ENCODE peak calls at places on chromosomes 6 and 20, in seven cellular contexts. T is GM12878, M is GM13977, Y is fibroblast of lung, P is lower leg skin, L is CD14-positive monocyte, S is SK-N-SH. O is an unnamed sample.

GRCh38 chr6:125828476-125829039 is 37.8 kb downstream of the NCOA7 start:
- DNase-seq in T (no peak), M (no peak), Y (no peak), P (no peak), L (no peak), S (no peak), O (no peak)

GRCh38 chr20:32028647-32029372 is 18.6 kb downstream of the CCM2L start:
- DNase-seq in T (no peak), M (no peak), Y (no peak), P (peak), L (no peak), S (peak), O (no peak)

GRCh38 chr6:125584468-125584939 is 164.9 kb upstream of the HEY2 start:
- DNase-seq in T (no peak), M (no peak), Y (peak), P (no peak), L (no peak), S (no peak), O (peak)

GRCh38 chr20:37071481-37071911 is 24.3 kb downstream of the RBL1 start:
- DNase-seq in T (peak), M (no peak), Y (peak), P (peak), L (no peak), S (no peak), O (no peak)

GRCh38 chr6:22248513-22249308 is 48.1 kb downstream of the PRL start:
- DNase-seq in T (no peak), M (no peak), Y (peak), P (no peak), L (no peak), S (no peak), O (no peak)

GRCh38 chr6:56370591-56371198 is 123.3 kb upstream of the COL21A1 start:
- DNase-seq in T (peak), M (peak), Y (peak), P (no peak), L (no peak), S (peak), O (peak)

GRCh38 chr20:57412347-57413029 is 21.3 kb downstream of the RBM38 start:
- DNase-seq in T (no peak), M (no peak), Y (no peak), P (no peak), L (no peak), S (no peak), O (no peak)

GRCh38 chr6:134750669-134751068 is 199.2 kb downstream of the ALDH8A1 start:
- DNase-seq in T (no peak), M (no peak), Y (no peak), P (no peak), L (no peak), S (no peak), O (no peak)

GRCh38 chr6:47414517-47415167 is 62.9 kb upstream of the CD2AP start:
- DNase-seq in T (peak), M (peak), Y (peak), P (no peak), L (no peak), S (no peak), O (no peak)

GRCh38 chr6:12265795-12266194 is 24.4 kb upstream of the EDN1 start:
- DNase-seq in T (no peak), M (no peak), Y (no peak), P (no peak), L (peak), S (no peak), O (no peak)

GRCh38 chr6:150144294-150144868 is 1.5 kb downstream of the PPP1R14C start:
- DNase-seq in T (no peak), M (no peak), Y (no peak), P (no peak), L (no peak), S (no peak), O (no peak)

GRCh38 chr20:23629017-23629541 is 8.7 kb downstream of the CST3 start:
- DNase-seq in T (no peak), M (no peak), Y (peak), P (no peak), L (no peak), S (no peak), O (peak)

GRCh38 chr20:22389836-22390542 is 194.4 kb downstream of the FOXA2 start:
- DNase-seq in T (no peak), M (no peak), Y (no peak), P (no peak), L (no peak), S (no peak), O (no peak)

GRCh38 chr20:53077373-53078205 is 105.4 kb downstream of the TSHZ2 start:
- DNase-seq in T (no peak), M (no peak), Y (peak), P (no peak), L (no peak), S (no peak), O (peak)

GRCh38 chr20:4830696-4831095 is 109.0 kb downstream of the PRND start:
- DNase-seq in T (no peak), M (no peak), Y (no peak), P (no peak), L (no peak), S (no peak), O (no peak)

DNA sequence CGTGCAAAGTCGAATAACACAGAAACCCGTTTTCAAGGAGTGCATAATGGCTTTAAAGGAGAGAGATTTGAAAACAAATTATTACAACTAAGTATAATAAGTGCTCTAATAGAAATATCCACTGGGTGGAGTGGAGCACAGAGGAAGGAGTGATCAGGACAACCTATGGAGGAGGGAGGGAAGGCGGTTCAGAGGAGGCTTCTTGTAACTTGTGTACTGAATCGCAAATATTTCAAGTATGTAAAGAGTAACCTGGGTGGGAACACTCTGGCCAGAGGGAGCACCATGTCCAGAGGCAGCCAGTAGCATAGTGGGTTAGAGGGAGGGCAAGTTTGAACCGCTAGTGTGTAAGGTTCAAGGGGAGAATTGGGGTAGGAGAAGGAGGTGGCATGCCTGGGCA is 21.6 kb upstream of the TNFAIP3 start:
- DNase-seq in T (no peak), M (no peak), Y (peak), P (no peak), L (no peak), S (no peak), O (no peak)
- TF ChIP-seq CTCF in T (no peak), M (no peak), Y (no peak), P (no peak), L (peak), S (peak), O (no peak)

GRCh38 chr6:159110748-159111147 is 58.5 kb upstream of the FNDC1 start:
- DNase-seq in T (no peak), M (no peak), Y (no peak), P (peak), L (no peak), S (no peak), O (no peak)

GRCh38 chr6:159110013-159110412 is 59.2 kb upstream of the FNDC1 start:
- DNase-seq in T (no peak), M (no peak), Y (peak), P (peak), L (no peak), S (peak), O (no peak)

GRCh38 chr6:159113223-159113622 is 56.0 kb upstream of the FNDC1 start:
- DNase-seq in T (no peak), M (no peak), Y (no peak), P (no peak), L (no peak), S (no peak), O (no peak)

GRCh38 chr6:159114569-159114968 is 54.6 kb upstream of the FNDC1 start:
- DNase-seq in T (no peak), M (no peak), Y (no peak), P (no peak), L (no peak), S (no peak), O (no peak)

DNA sequence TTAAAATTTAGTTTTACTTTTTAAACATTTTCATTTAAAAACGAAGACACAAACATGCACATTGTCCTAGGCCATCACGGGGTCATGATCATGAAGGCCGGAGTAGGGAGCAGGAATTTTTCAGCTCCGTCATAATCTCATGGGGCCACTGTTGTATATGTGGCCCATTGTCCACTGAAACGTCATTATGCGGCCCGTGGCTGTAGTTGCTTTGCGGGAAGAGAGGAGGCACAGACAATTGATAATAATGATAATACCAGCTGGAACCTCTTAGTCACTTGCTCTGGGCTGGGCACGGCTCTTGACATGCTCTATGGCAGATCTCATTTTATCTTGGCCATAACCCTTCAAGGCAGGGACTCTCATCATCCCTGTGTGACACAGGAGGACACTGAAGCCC is 56.5 kb upstream of the FNDC1 start:
- DNase-seq in T (no peak), M (no peak), Y (no peak), P (no peak), L (no peak), S (no peak), O (peak)
- TF ChIP-seq CTCF in T (no peak), M (no peak), Y (no peak), P (no peak), L (no peak), S (no peak), O (no peak)

GRCh38 chr6:3882865-3883264 is 33.7 kb downstream of the FAM50B start:
- DNase-seq in T (no peak), M (no peak), Y (peak), P (peak), L (no peak), S (no peak), O (no peak)

GRCh38 chr6:3884007-3884745 is 35.0 kb downstream of the FAM50B start:
- DNase-seq in T (no peak), M (no peak), Y (peak), P (peak), L (no peak), S (no peak), O (no peak)

GRCh38 chr6:3885262-3886036 is 36.3 kb downstream of the FAM50B start:
- DNase-seq in T (no peak), M (no peak), Y (no peak), P (peak), L (no peak), S (no peak), O (no peak)

GRCh38 chr6:3888153-3888957 is 39.2 kb downstream of the FAM50B start:
- DNase-seq in T (no peak), M (no peak), Y (peak), P (peak), L (no peak), S (no peak), O (peak)

GRCh38 chr6:3887150-3887700 is 38.1 kb downstream of the FAM50B start:
- DNase-seq in T (peak), M (peak), Y (peak), P (peak), L (no peak), S (no peak), O (no peak)
- TF ChIP-seq CTCF in T (peak), M (peak), Y (peak), P (no peak), L (no peak), S (peak), O (peak)

DNA sequence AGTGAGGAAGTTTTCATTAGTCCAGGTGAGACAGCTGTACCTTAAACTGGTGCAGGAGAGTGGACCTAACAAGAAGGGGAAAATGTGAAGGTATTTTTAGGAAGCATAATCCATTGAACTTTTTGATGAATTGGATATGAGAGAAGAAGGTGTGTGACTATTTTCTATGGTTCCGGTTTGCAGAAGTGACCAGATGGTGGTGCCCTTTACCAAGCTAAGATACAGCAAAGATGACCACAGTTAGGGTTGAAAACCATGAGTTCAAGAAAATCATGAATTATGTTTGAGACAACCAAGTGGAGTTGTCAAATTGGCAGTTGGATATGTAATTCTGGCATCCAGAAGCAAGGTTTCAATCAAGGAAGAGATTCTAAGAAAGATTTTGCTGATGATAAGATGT is 61.9 kb upstream of the NRSN1 start:
- DNase-seq in T (no peak), M (no peak), Y (no peak), P (no peak), L (no peak), S (peak), O (no peak)
- TF ChIP-seq CTCF in T (peak), M (peak), Y (no peak), P (no peak), L (no peak), S (no peak), O (no peak)

GRCh38 chr6:33772114-33772830 is 16.7 kb downstream of the LEMD2 start:
- DNase-seq in T (no peak), M (no peak), Y (no peak), P (no peak), L (no peak), S (no peak), O (no peak)

GRCh38 chr6:33770833-33771341 is 18.0 kb downstream of the LEMD2 start:
- DNase-seq in T (no peak), M (no peak), Y (no peak), P (no peak), L (no peak), S (no peak), O (peak)

GRCh38 chr6:33772902-33773472 is 15.9 kb downstream of the LEMD2 start:
- DNase-seq in T (no peak), M (no peak), Y (no peak), P (no peak), L (no peak), S (no peak), O (no peak)

GRCh38 chr6:33770116-33770832 is 18.7 kb downstream of the LEMD2 start:
- DNase-seq in T (no peak), M (no peak), Y (no peak), P (no peak), L (no peak), S (no peak), O (no peak)

DNA sequence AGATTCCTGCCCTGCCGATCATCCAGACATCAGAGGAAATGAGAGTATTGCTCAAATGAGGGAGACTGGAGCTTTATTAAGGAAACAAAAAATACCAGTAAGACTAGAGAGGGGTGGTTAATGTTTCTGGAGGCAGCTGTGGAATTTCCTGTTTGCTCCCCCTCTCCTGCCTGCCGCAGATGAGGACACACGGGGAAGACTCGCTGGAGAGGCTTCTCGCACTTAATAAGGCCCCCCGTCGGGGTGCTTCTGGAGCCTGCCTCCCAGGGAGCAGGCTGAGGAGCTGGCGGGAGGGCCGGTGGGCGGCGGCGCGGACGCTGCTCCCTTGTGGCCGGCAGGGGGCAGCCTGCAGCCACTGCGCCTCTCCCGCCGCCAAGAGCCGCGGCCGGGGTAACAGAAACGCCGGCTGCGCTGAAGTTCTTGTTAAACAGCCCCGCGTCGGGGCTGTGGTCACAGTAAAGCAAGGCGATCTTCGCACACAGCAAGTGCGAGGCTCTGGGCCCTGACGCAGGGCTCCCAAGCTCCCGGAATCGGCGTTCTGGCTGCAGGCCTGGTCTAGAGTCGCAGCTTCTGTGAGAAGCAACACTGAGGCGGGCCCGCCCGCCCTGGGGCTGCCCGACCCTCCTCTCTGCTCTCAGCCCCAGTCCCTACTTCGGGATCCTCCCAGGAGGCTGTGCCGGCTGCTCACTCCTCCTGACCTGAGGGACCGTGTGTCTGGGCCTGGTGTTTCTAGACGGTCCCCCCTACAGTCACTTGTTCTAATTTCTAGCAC is 17.4 kb downstream of the LEMD2 start:
- DNase-seq in T (no peak), M (peak), Y (peak), P (peak), L (peak), S (peak), O (peak)
- TF ChIP-seq CTCF in T (peak), M (peak), Y (peak), P (peak), L (peak), S (peak), O (peak)

DNA sequence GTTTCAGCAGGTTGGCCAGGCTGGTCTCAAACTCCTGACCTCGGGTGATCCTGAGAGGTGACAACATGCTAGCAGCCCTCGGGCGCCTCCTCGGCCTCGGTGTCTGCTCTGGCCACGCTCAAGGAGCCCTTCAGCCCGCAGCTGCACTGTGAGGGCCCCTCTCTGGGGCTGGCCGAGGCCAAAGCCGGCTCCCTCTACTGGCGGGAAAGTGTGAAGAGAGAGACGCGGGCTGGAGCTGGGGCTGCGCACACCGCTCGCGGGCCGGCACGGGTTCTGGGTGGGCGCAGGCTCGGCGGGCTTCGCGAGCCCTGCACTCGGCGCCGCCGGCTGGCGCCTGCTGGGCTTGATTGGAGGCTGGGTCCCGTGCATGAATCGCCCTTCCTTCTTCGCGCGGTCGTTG is 80.8 kb upstream of the RBM24 start:
- DNase-seq in T (no peak), M (no peak), Y (no peak), P (no peak), L (no peak), S (no peak), O (no peak)
- TF ChIP-seq CTCF in T (no peak), M (no peak), Y (no peak), P (no peak), L (no peak), S (peak), O (no peak)

GRCh38 chr20:3818155-3819151 is 1.9 kb upstream of the AP5S1 start:
- DNase-seq in T (no peak), M (peak), Y (peak), P (no peak), L (peak), S (peak), O (no peak)
- TF ChIP-seq CTCF in T (peak), M (peak), Y (peak), P (peak), L (peak), S (peak), O (peak)

GRCh38 chr6:144932621-144933020 is 647.5 kb downstream of the UTRN start:
- DNase-seq in T (no peak), M (no peak), Y (no peak), P (no peak), L (no peak), S (no peak), O (no peak)

GRCh38 chr6:144929262-144929661 is 644.1 kb downstream of the UTRN start:
- DNase-seq in T (no peak), M (no peak), Y (no peak), P (no peak), L (no peak), S (no peak), O (no peak)

GRCh38 chr6:144935181-144935580 is 650.0 kb downstream of the UTRN start:
- DNase-seq in T (no peak), M (no peak), Y (no peak), P (no peak), L (no peak), S (no peak), O (no peak)

GRCh38 chr6:144928847-144929246 is 643.7 kb downstream of the UTRN start:
- DNase-seq in T (no peak), M (no peak), Y (no peak), P (no peak), L (no peak), S (no peak), O (no peak)

DNA sequence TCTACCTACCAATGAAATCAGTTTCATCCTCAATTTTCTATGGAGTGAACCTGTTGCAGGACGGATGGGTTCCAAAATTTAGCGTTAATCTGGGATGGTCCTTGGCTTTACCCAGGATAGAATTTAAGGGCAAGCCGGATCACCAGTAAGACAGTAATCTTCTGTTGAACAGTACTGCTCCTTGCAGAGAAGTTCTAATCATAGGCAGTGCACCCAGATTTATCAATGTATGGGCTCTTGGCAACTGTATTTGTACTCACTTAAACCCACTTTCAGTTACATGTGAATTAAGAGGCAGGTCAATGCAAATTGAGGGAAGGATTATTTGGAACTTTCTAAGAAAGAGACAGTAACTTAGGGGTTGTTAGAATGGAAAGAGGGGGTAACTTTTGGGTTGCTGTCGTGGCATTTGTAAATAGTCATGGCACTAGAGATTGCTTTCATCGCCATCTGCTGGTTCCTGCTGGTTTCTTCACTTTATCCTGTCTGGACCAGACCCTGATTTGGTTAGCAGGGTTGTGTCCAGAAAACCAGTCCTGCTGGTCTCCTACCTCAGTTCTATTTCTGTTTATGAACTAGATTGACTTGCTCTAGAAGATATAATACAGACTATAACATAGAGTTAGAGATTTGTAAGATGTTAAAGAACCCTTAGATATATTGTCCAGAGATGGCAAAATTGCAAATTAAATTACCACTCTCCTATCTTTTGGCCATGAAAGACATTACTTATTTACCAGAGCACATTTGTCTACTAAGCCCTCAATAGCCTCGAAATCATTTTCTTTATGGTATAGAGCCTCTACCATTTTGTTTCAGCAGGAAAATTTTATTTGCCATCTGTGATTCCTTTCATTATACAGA is 646.3 kb downstream of the UTRN start:
- DNase-seq in T (no peak), M (no peak), Y (peak), P (no peak), L (no peak), S (peak), O (no peak)
- TF ChIP-seq CTCF in T (peak), M (peak), Y (peak), P (no peak), L (peak), S (peak), O (peak)

O was measured in tibial artery.